ENCODE peak calls at places on chromosomes 4 and X, in ten cellular contexts. One of them, this sample, is unnamed.

GRCh38 chr4:137131201-137131600 is 401.1 kb downstream of the PCDH18 start:
- DNase-seq in brain microvascular endothelial cell: no peak
- DNase-seq in ELF-1: no peak
- DNase-seq in frontal cortex: no peak
- DNase-seq in NCI-H1105 treated with DMSO at 0.1 percent for 48 hours: no peak
- DNase-seq in activated CD8-positive, alpha-beta memory T cell treated with anti-CD3 and anti-CD28 coated beads, Interleukin-2, amount 50 U/mL, for 4 hours: no peak
- DNase-seq in germinal center: no peak
- DNase-seq in neural progenitor cell: no peak
- DNase-seq in CD4-positive, CD25-positive, alpha-beta regulatory T cell: no peak
- DNase-seq in pons: no peak
- DNase-seq in this sample: no peak

GRCh38 chrX:119008122-119008744 is 33.8 kb downstream of the LONRF3 start:
- DNase-seq in brain microvascular endothelial cell: peak; percentile 20
- DNase-seq in ELF-1: peak; percentile 15
- DNase-seq in frontal cortex: peak; percentile 30
- DNase-seq in NCI-H1105 treated with DMSO at 0.1 percent for 48 hours: peak; percentile 26
- DNase-seq in activated CD8-positive, alpha-beta memory T cell treated with anti-CD3 and anti-CD28 coated beads, Interleukin-2, amount 50 U/mL, for 4 hours: peak; percentile 31
- DNase-seq in germinal center: peak; percentile 43
- DNase-seq in neural progenitor cell: peak; percentile 27
- DNase-seq in CD4-positive, CD25-positive, alpha-beta regulatory T cell: no peak
- DNase-seq in pons: no peak
- DNase-seq in this sample: peak; percentile 3

GRCh38 chrX:29941292-29941691 is 274.1 kb upstream of the MAGEB2 start:
- DNase-seq in brain microvascular endothelial cell: peak; percentile 45
- DNase-seq in ELF-1: no peak
- DNase-seq in frontal cortex: no peak
- DNase-seq in NCI-H1105 treated with DMSO at 0.1 percent for 48 hours: no peak
- DNase-seq in activated CD8-positive, alpha-beta memory T cell treated with anti-CD3 and anti-CD28 coated beads, Interleukin-2, amount 50 U/mL, for 4 hours: no peak
- DNase-seq in germinal center: no peak
- DNase-seq in neural progenitor cell: no peak
- DNase-seq in CD4-positive, CD25-positive, alpha-beta regulatory T cell: no peak
- DNase-seq in pons: no peak
- DNase-seq in this sample: no peak

GRCh38 chr4:149605601-149606378 is 209.9 kb downstream of the IQCM start:
- DNase-seq in brain microvascular endothelial cell: peak; percentile 75
- DNase-seq in ELF-1: no peak
- DNase-seq in frontal cortex: no peak
- DNase-seq in NCI-H1105 treated with DMSO at 0.1 percent for 48 hours: no peak
- DNase-seq in activated CD8-positive, alpha-beta memory T cell treated with anti-CD3 and anti-CD28 coated beads, Interleukin-2, amount 50 U/mL, for 4 hours: no peak
- DNase-seq in germinal center: no peak
- DNase-seq in neural progenitor cell: no peak
- DNase-seq in CD4-positive, CD25-positive, alpha-beta regulatory T cell: no peak
- DNase-seq in pons: no peak
- DNase-seq in this sample: no peak

GRCh38 chrX:71936632-71937031 is 26.0 kb downstream of the NHSL2 start:
- DNase-seq in brain microvascular endothelial cell: no peak
- DNase-seq in ELF-1: no peak
- DNase-seq in frontal cortex: no peak
- DNase-seq in NCI-H1105 treated with DMSO at 0.1 percent for 48 hours: no peak
- DNase-seq in activated CD8-positive, alpha-beta memory T cell treated with anti-CD3 and anti-CD28 coated beads, Interleukin-2, amount 50 U/mL, for 4 hours: no peak
- DNase-seq in germinal center: no peak
- DNase-seq in neural progenitor cell: no peak
- DNase-seq in CD4-positive, CD25-positive, alpha-beta regulatory T cell: no peak
- DNase-seq in pons: no peak
- DNase-seq in this sample: no peak

GRCh38 chrX:150762258-150762867 is 69.2 kb downstream of the MTMR1 start:
- DNase-seq in brain microvascular endothelial cell: no peak
- DNase-seq in ELF-1: no peak
- DNase-seq in frontal cortex: no peak
- DNase-seq in NCI-H1105 treated with DMSO at 0.1 percent for 48 hours: no peak
- DNase-seq in activated CD8-positive, alpha-beta memory T cell treated with anti-CD3 and anti-CD28 coated beads, Interleukin-2, amount 50 U/mL, for 4 hours: no peak
- DNase-seq in germinal center: no peak
- DNase-seq in neural progenitor cell: no peak
- DNase-seq in CD4-positive, CD25-positive, alpha-beta regulatory T cell: no peak
- DNase-seq in pons: no peak
- DNase-seq in this sample: no peak

GRCh38 chr4:56261027-56261426 is 126.3 kb downstream of the AASDH start:
- DNase-seq in brain microvascular endothelial cell: no peak
- DNase-seq in ELF-1: no peak
- DNase-seq in frontal cortex: no peak
- DNase-seq in NCI-H1105 treated with DMSO at 0.1 percent for 48 hours: no peak
- DNase-seq in activated CD8-positive, alpha-beta memory T cell treated with anti-CD3 and anti-CD28 coated beads, Interleukin-2, amount 50 U/mL, for 4 hours: peak; percentile 26
- DNase-seq in germinal center: peak; percentile 6
- DNase-seq in neural progenitor cell: no peak
- DNase-seq in CD4-positive, CD25-positive, alpha-beta regulatory T cell: no peak
- DNase-seq in pons: no peak
- DNase-seq in this sample: no peak

GRCh38 chr4:20341121-20341758 is 89.5 kb downstream of the SLIT2 start:
- DNase-seq in brain microvascular endothelial cell: no peak
- DNase-seq in ELF-1: no peak
- DNase-seq in frontal cortex: no peak
- DNase-seq in NCI-H1105 treated with DMSO at 0.1 percent for 48 hours: no peak
- DNase-seq in activated CD8-positive, alpha-beta memory T cell treated with anti-CD3 and anti-CD28 coated beads, Interleukin-2, amount 50 U/mL, for 4 hours: no peak
- DNase-seq in germinal center: no peak
- DNase-seq in neural progenitor cell: no peak
- DNase-seq in CD4-positive, CD25-positive, alpha-beta regulatory T cell: no peak
- DNase-seq in pons: no peak
- DNase-seq in this sample: no peak